ENCODE peak calls at places on chromosome 21, in seven cellular contexts. P is SK-N-SH, Z is thoracic aorta, K is fibroblast of lung, U is natural killer cell, N is osteocyte, O is GM10248. I is an unnamed sample.

GRCh38 chr21:25818156-25818950 is 83.6 kb downstream of the GABPA start:
- DNase-seq in K (no peak), U (no peak), N (no peak), Z (no peak), P (no peak), O (no peak), I (no peak)

GRCh38 chr21:15768853-15769252 is 39.1 kb downstream of the USP25 start:
- DNase-seq in P (no peak), U (no peak), K (no peak), O (no peak), N (no peak), Z (no peak), I (no peak)

GRCh38 chr21:46356494-46357334 is 32.8 kb downstream of the PCNT start:
- DNase-seq in P (no peak), U (no peak), N (no peak), Z (no peak), O (peak), K (no peak), I (no peak)

GRCh38 chr21:27570306-27570868 is 603.5 kb upstream of the ADAMTS5 start:
- DNase-seq in Z (peak), K (peak), N (peak), O (no peak), P (no peak), U (no peak), I (no peak)

GRCh38 chr21:31354604-31355443 is 10.8 kb upstream of the TIAM1 start:
- DNase-seq in U (peak), P (no peak), K (peak), N (no peak), Z (no peak), O (no peak), I (no peak)

GRCh38 chr21:9750341-9751086 is 770.9 kb upstream of the TPTE start:
- DNase-seq in Z (no peak), N (peak), K (no peak), O (no peak), U (no peak), P (no peak), I (no peak)

GRCh38 chr21:45574081-45574501 is 31.9 kb upstream of the SLC19A1 start:
- DNase-seq in U (no peak), N (no peak), K (no peak), P (peak), O (no peak), Z (no peak), I (no peak)

GRCh38 chr21:46080171-46081021 is 17.5 kb upstream of the COL6A2 start:
- DNase-seq in P (peak), Z (no peak), O (no peak), N (peak), K (no peak), U (no peak), I (no peak)

GRCh38 chr21:33871171-33871570 is 44.4 kb downstream of the ATP5PO start:
- DNase-seq in K (peak), Z (no peak), P (no peak), O (no peak), N (no peak), U (no peak), I (no peak)

GRCh38 chr21:32099812-32100416 is 178.9 kb downstream of the MIS18A start:
- DNase-seq in O (no peak), Z (no peak), K (no peak), U (no peak), N (no peak), P (peak), I (no peak)

DNA sequence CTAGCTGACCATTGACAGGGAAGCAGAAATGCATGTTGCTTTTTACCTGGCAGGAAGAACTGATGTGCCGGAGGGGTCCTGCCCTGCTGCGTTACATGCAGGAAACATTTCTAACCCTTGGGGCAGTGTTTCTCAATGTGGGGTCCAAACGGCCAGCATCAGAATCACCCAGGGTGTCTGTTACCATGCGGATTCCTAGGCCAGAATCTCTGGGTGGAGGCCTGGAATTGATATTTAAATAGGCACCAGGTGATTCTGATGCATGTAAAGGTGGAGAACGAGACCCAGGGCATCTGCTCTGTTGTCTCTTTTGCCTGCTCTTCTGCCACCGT is 182.7 kb downstream of the PCP4 start:
- DNase-seq in U (no peak), O (no peak), N (no peak), P (no peak), Z (no peak), K (no peak), I (no peak)
- TF ChIP-seq CTCF in U (no peak), O (no peak), N (no peak), P (no peak), Z (no peak), K (no peak), I (no peak)

GRCh38 chr21:36729301-36729970 is 30.5 kb downstream of the SIM2 start:
- DNase-seq in P (no peak), K (no peak), O (no peak), U (no peak), N (peak), Z (no peak), I (no peak)
- TF ChIP-seq CTCF in P (no peak), K (no peak), O (no peak), U (no peak), N (no peak), Z (no peak), I (no peak)

GRCh38 chr21:37119421-37120218 is 46.6 kb downstream of the TTC3 start:
- DNase-seq in O (no peak), U (no peak), N (no peak), Z (no peak), K (peak), P (no peak), I (no peak)
- TF ChIP-seq CTCF in O (peak), U (no peak), N (no peak), Z (no peak), K (no peak), P (no peak), I (no peak)

DNA sequence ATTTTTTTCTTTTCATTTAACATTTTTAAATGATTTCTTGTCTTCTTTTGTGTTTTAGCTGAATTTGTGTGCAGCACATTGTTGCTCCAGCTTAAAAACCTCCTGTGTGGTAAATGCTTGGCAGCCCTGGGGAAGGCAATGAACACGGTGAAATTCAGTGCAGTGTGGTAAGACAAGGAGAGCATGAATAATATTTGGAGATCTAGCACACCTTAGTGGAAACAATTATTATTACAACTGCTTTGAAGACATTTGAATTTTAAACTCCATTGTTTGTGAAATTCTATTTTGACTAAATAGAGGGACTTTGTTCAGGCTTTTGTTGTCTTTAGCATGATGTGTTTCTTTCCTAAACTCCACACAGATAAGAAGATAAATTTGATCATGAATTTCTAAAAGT is 242.6 kb upstream of the CXADR start:
- DNase-seq in U (no peak), Z (no peak), P (peak), K (peak), O (no peak), N (no peak), I (no peak)
- TF ChIP-seq CTCF in U (no peak), Z (peak), P (peak), K (peak), O (no peak), N (peak), I (no peak)

DNA sequence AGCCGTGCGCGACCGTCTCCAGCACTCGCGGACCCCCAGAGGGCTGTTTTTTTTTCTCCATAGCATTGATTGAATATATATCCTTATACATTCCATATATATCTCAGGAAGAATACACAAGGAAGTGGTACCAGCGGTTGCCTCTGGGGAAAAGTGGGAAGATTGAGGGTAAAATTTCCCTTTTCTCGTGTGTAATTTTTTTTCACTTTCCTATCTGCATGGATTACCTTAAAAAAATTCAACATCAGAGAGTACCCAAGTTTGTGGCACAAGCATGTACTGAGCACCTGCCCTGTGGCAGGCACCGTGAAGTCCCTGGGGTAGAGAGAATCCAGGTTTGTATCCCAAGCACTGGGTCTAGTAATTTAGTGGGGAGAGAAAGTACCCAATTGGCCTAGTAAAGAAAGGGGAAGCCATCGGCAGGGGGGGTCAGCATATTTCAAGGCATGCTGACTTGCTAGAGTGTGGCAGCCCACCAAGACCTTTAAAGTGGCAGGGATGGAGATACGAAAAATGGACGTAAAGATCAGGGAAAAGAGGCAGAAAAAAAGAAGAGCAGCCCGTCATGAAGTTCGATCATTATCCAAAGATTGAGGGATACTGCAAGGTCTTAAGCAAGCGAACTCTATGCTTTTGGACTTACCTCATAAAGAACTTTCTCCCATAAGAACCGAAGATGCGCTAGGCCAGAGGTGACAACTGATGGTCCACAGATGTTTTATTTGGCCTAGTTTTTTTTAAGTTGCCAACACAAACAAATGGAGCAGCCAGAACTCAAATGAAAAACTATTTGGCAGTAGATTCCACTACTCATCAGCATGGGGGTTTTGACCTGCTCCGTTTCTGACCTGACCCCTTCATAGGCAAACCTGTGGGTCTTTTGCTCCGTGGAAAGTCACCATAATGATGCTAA is 1.5 kb upstream of the HMGN1 start:
- DNase-seq in P (no peak), U (no peak), O (no peak), K (no peak), N (no peak), Z (no peak), I (no peak)
- TF ChIP-seq CTCF in P (no peak), U (no peak), O (no peak), K (no peak), N (no peak), Z (no peak), I (no peak)

GRCh38 chr21:29753216-29753615 is 186.6 kb downstream of the GRIK1 start:
- DNase-seq in P (no peak), N (no peak), Z (no peak), K (no peak), U (no peak), O (no peak), I (no peak)
- TF ChIP-seq CTCF in P (no peak), N (no peak), Z (no peak), K (no peak), U (no peak), O (no peak), I (no peak)

DNA sequence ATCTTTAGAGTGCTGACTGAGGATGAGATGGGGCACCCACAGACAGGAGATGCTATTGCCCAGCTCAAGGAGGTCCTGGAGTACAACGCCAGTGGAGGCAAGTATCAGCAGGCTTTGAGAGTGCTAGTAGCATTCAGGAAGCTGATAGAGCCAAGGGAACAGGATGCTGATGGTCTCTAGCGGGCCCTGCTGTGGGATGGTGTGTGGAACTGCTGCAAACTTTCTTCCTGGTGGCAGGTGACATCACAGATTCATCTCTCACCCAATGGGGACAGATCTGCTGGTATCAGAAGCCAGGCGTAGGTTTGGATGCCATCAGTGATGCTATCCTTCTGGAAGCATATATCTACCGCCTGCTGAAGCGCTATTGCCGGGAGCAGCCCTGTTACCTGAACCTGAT is 609.8 kb upstream of the NCAM2 start:
- DNase-seq in O (no peak), N (no peak), Z (no peak), U (no peak), P (no peak), K (no peak), I (no peak)
- TF ChIP-seq CTCF in O (no peak), N (no peak), Z (no peak), U (no peak), P (no peak), K (no peak), I (no peak)

GRCh38 chr21:44299458-44300261 is at the start of gene PFKL:
- DNase-seq in Z (no peak), O (peak), P (peak), K (peak), U (peak), N (no peak), I (peak)
- TF ChIP-seq CTCF in Z (no peak), O (no peak), P (no peak), K (no peak), U (no peak), N (no peak), I (no peak)